ENCODE peak calls at places on chromosome 6, in four cellular contexts. One of them, this sample, is unnamed.

GRCh38 chr6:44534291-44534690 is 146.8 kb downstream of the CDC5L start:
- DNase-seq in astrocyte of the hippocampus: no peak
- DNase-seq in brain microvascular endothelial cell: no peak
- DNase-seq in GM10248: no peak
- DNase-seq in this sample: no peak

GRCh38 chr6:41359617-41360313 is 24.4 kb downstream of the NCR2 start:
- DNase-seq in astrocyte of the hippocampus: no peak
- DNase-seq in brain microvascular endothelial cell: no peak
- DNase-seq in GM10248: no peak
- DNase-seq in this sample: no peak

GRCh38 chr6:53910834-53911233 is 116.0 kb downstream of the LRRC1 start:
- DNase-seq in astrocyte of the hippocampus: no peak
- DNase-seq in brain microvascular endothelial cell: no peak
- DNase-seq in GM10248: no peak
- DNase-seq in this sample: no peak

GRCh38 chr6:135209803-135210202 is 28.7 kb downstream of the MYB start:
- DNase-seq in astrocyte of the hippocampus: peak; percentile 55
- DNase-seq in brain microvascular endothelial cell: no peak
- DNase-seq in GM10248: no peak
- DNase-seq in this sample: no peak

GRCh38 chr6:3231213-3232016 is 4.0 kb upstream of the TUBB2B start:
- DNase-seq in astrocyte of the hippocampus: peak; percentile 89
- DNase-seq in brain microvascular endothelial cell: peak; percentile 67
- DNase-seq in GM10248: no peak
- DNase-seq in this sample: no peak

GRCh38 chr6:67933278-67933677 is 701.8 kb upstream of the ADGRB3 start:
- DNase-seq in astrocyte of the hippocampus: no peak
- DNase-seq in brain microvascular endothelial cell: no peak
- DNase-seq in GM10248: no peak
- DNase-seq in this sample: no peak

GRCh38 chr6:44072959-44073611 is 54.2 kb downstream of the MRPL14 start:
- DNase-seq in astrocyte of the hippocampus: peak; percentile 93
- DNase-seq in brain microvascular endothelial cell: peak; percentile 67
- DNase-seq in GM10248: peak; percentile 93
- DNase-seq in this sample: peak; percentile 97

GRCh38 chr6:88804701-88805100 is 158.7 kb downstream of the RNGTT start:
- DNase-seq in astrocyte of the hippocampus: no peak
- DNase-seq in brain microvascular endothelial cell: no peak
- DNase-seq in GM10248: no peak
- DNase-seq in this sample: no peak

GRCh38 chr6:10411131-10411914 is 3.6 kb downstream of the TFAP2A start:
- DNase-seq in astrocyte of the hippocampus: no peak
- DNase-seq in brain microvascular endothelial cell: no peak
- DNase-seq in GM10248: no peak
- DNase-seq in this sample: no peak

GRCh38 chr6:67121115-67121514 is 1414.1 kb upstream of the EYS start:
- DNase-seq in astrocyte of the hippocampus: no peak
- DNase-seq in brain microvascular endothelial cell: no peak
- DNase-seq in GM10248: no peak
- DNase-seq in this sample: no peak

GRCh38 chr6:158841358-158841757 is 22.2 kb upstream of the EZR start:
- DNase-seq in astrocyte of the hippocampus: no peak
- DNase-seq in brain microvascular endothelial cell: no peak
- DNase-seq in GM10248: no peak
- DNase-seq in this sample: no peak

GRCh38 chr6:6686748-6687601 is 98.5 kb downstream of the LY86 start:
- DNase-seq in astrocyte of the hippocampus: peak; percentile 61
- DNase-seq in brain microvascular endothelial cell: peak; percentile 76
- DNase-seq in GM10248: no peak
- DNase-seq in this sample: peak; percentile 74

GRCh38 chr6:98946877-98947410 is 802 bp downstream of the FBXL4 start:
- DNase-seq in astrocyte of the hippocampus: no peak
- DNase-seq in brain microvascular endothelial cell: no peak
- DNase-seq in GM10248: no peak
- DNase-seq in this sample: no peak

GRCh38 chr6:38143191-38144154 is 323.9 kb downstream of the ZFAND3 start:
- DNase-seq in astrocyte of the hippocampus: no peak
- DNase-seq in brain microvascular endothelial cell: no peak
- DNase-seq in GM10248: no peak
- DNase-seq in this sample: no peak

GRCh38 chr6:170236131-170236851 is 54.6 kb downstream of the DLL1 start:
- DNase-seq in astrocyte of the hippocampus: no peak
- DNase-seq in brain microvascular endothelial cell: no peak
- DNase-seq in GM10248: no peak
- DNase-seq in this sample: no peak

GRCh38 chr6:113168057-113168456 is 689.1 kb upstream of the MARCKS start:
- DNase-seq in astrocyte of the hippocampus: no peak
- DNase-seq in brain microvascular endothelial cell: no peak
- DNase-seq in GM10248: no peak
- DNase-seq in this sample: no peak

GRCh38 chr6:43150051-43150751 is 20.9 kb upstream of the SRF start:
- DNase-seq in astrocyte of the hippocampus: peak; percentile 57
- DNase-seq in brain microvascular endothelial cell: no peak
- DNase-seq in GM10248: no peak
- DNase-seq in this sample: no peak

GRCh38 chr6:193773-194310 is 98.4 kb upstream of the DUSP22 start:
- DNase-seq in astrocyte of the hippocampus: no peak
- DNase-seq in brain microvascular endothelial cell: no peak
- DNase-seq in GM10248: peak; percentile 56
- DNase-seq in this sample: peak; percentile 66

GRCh38 chr6:149449054-149449453 is 35.8 kb downstream of the ZC3H12D start:
- DNase-seq in astrocyte of the hippocampus: no peak
- DNase-seq in brain microvascular endothelial cell: no peak
- DNase-seq in GM10248: no peak
- DNase-seq in this sample: no peak

GRCh38 chr6:2765896-2766766 is 938 bp downstream of the WRNIP1 start:
- DNase-seq in astrocyte of the hippocampus: peak; percentile 82
- DNase-seq in brain microvascular endothelial cell: no peak
- DNase-seq in GM10248: peak; percentile 25
- DNase-seq in this sample: peak; percentile 82

GRCh38 chr6:32202186-32202585 is 9.7 kb upstream of the GPSM3 start:
- DNase-seq in astrocyte of the hippocampus: no peak
- DNase-seq in brain microvascular endothelial cell: no peak
- DNase-seq in GM10248: no peak
- DNase-seq in this sample: no peak

GRCh38 chr6:157298325-157298724 is 25.0 kb downstream of the TMEM242 start:
- DNase-seq in astrocyte of the hippocampus: no peak
- DNase-seq in brain microvascular endothelial cell: no peak
- DNase-seq in GM10248: no peak
- DNase-seq in this sample: no peak

GRCh38 chr6:73798592-73798991 is 102.6 kb downstream of the CD109 start:
- DNase-seq in astrocyte of the hippocampus: peak; percentile 88
- DNase-seq in brain microvascular endothelial cell: peak; percentile 93
- DNase-seq in GM10248: peak; percentile 48
- DNase-seq in this sample: peak; percentile 57

GRCh38 chr6:93423542-93423941 is 4.2 kb upstream of the EPHA7 start:
- DNase-seq in astrocyte of the hippocampus: peak; percentile 70
- DNase-seq in brain microvascular endothelial cell: peak; percentile 49
- DNase-seq in GM10248: no peak
- DNase-seq in this sample: no peak

GRCh38 chr6:11111769-11112437 is 378 bp upstream of the ERVFRD-1 start:
- DNase-seq in astrocyte of the hippocampus: no peak
- DNase-seq in brain microvascular endothelial cell: no peak
- DNase-seq in GM10248: no peak
- DNase-seq in this sample: no peak

GRCh38 chr6:24910850-24911712 is 24.7 kb downstream of the RIPOR2 start:
- DNase-seq in astrocyte of the hippocampus: peak; percentile 85
- DNase-seq in brain microvascular endothelial cell: no peak
- DNase-seq in GM10248: peak; percentile 48
- DNase-seq in this sample: peak; percentile 44

GRCh38 chr6:24899647-24900325 is 36.0 kb downstream of the RIPOR2 start:
- DNase-seq in astrocyte of the hippocampus: peak; percentile 81
- DNase-seq in brain microvascular endothelial cell: no peak
- DNase-seq in GM10248: no peak
- DNase-seq in this sample: no peak

GRCh38 chr6:36330366-36330765 is 6.3 kb downstream of the BNIP5 start:
- DNase-seq in astrocyte of the hippocampus: no peak
- DNase-seq in brain microvascular endothelial cell: no peak
- DNase-seq in GM10248: no peak
- DNase-seq in this sample: no peak

GRCh38 chr6:13807691-13808090 is 6.7 kb downstream of the MCUR1 start:
- DNase-seq in astrocyte of the hippocampus: peak; percentile 47
- DNase-seq in brain microvascular endothelial cell: peak; percentile 38
- DNase-seq in GM10248: no peak
- DNase-seq in this sample: no peak

GRCh38 chr6:125668071-125668470 is 81.4 kb upstream of the HEY2 start:
- DNase-seq in astrocyte of the hippocampus: no peak
- DNase-seq in brain microvascular endothelial cell: no peak
- DNase-seq in GM10248: no peak
- DNase-seq in this sample: no peak

GRCh38 chr6:138428943-138429616 is 25.1 kb downstream of the HEBP2 start:
- DNase-seq in astrocyte of the hippocampus: peak; percentile 72
- DNase-seq in brain microvascular endothelial cell: peak; percentile 39
- DNase-seq in GM10248: peak; percentile 56
- DNase-seq in this sample: peak; percentile 78

GRCh38 chr6:132147530-132148011 is 196.4 kb upstream of the CCN2 start:
- DNase-seq in astrocyte of the hippocampus: peak; percentile 78
- DNase-seq in brain microvascular endothelial cell: peak; percentile 84
- DNase-seq in GM10248: no peak
- DNase-seq in this sample: no peak

GRCh38 chr6:119626884-119627619 is 277.5 kb upstream of the MAN1A1 start:
- DNase-seq in astrocyte of the hippocampus: peak; percentile 23
- DNase-seq in brain microvascular endothelial cell: no peak
- DNase-seq in GM10248: no peak
- DNase-seq in this sample: no peak

GRCh38 chr6:84137989-84138575 is 89.4 kb downstream of the CEP162 start:
- DNase-seq in astrocyte of the hippocampus: no peak
- DNase-seq in brain microvascular endothelial cell: peak; percentile 30
- DNase-seq in GM10248: no peak
- DNase-seq in this sample: no peak

GRCh38 chr6:111911428-111911827 is 38.2 kb upstream of the FYN start:
- DNase-seq in astrocyte of the hippocampus: no peak
- DNase-seq in brain microvascular endothelial cell: no peak
- DNase-seq in GM10248: no peak
- DNase-seq in this sample: no peak